ENCODE peak calls at places on chromosomes 7 and 10, in nine cellular contexts. O, Y, V, S, C, X, L, K and U are unnamed samples.

GRCh38 chr7:157609516-157609915 is 272.7 kb downstream of the DNAJB6 start:
- DNase-seq in O (no peak), Y (no peak), V (no peak), S (no peak), C (no peak), X (no peak), L (no peak), K (no peak), U (no peak)

GRCh38 chr7:17205850-17206353 is 92.5 kb upstream of the AHR start:
- DNase-seq in O (no peak), Y (no peak), V (no peak), S (no peak), C (no peak), X (no peak), L (no peak), K (no peak), U (no peak)

GRCh38 chr10:114017266-114017665 is 26.4 kb upstream of the ADRB1 start:
- DNase-seq in O (no peak), Y (no peak), V (no peak), S (no peak), C (no peak), X (no peak), L (no peak), K (no peak), U (no peak)

GRCh38 chr7:6641305-6642035 is 4.4 kb downstream of the ZNF316 start:
- DNase-seq in O (no peak), Y (no peak), V (no peak), S (no peak), C (no peak), X (no peak), L (no peak), K (no peak), U (no peak)

GRCh38 chr7:47763063-47763974 is 181.4 kb upstream of the TNS3 start:
- DNase-seq in O (peak), Y (peak), V (no peak), S (peak), C (no peak), X (peak), L (peak), K (no peak), U (peak)

GRCh38 chr7:47034180-47034579 is 547.7 kb downstream of the TNS3 start:
- DNase-seq in O (peak), Y (no peak), V (no peak), S (no peak), C (no peak), X (no peak), L (no peak), K (no peak), U (peak)

GRCh38 chr7:128409435-128410091 is at the start of gene IMPDH1:
- DNase-seq in O (peak), Y (peak), V (peak), S (peak), C (peak), X (peak), L (peak), K (peak), U (peak)

GRCh38 chr7:101780281-101780680 is 37.1 kb upstream of the CUX1 start:
- DNase-seq in O (no peak), Y (no peak), V (no peak), S (no peak), C (no peak), X (no peak), L (no peak), K (no peak), U (no peak)

GRCh38 chr7:101691822-101692384 is 62.8 kb upstream of the MYL10 start:
- DNase-seq in O (no peak), Y (peak), V (no peak), S (no peak), C (no peak), X (no peak), L (no peak), K (no peak), U (no peak)

GRCh38 chr10:20970044-20970443 is 72.9 kb upstream of the NEBL start:
- DNase-seq in O (peak), Y (no peak), V (no peak), S (peak), C (no peak), X (peak), L (peak), K (no peak), U (no peak)

GRCh38 chr7:5634107-5634950 is 147.1 kb downstream of the RNF216 start:
- DNase-seq in O (peak), Y (peak), V (peak), S (peak), C (no peak), X (peak), L (no peak), K (no peak), U (peak)

GRCh38 chr7:3020416-3020815 is 23.3 kb downstream of the CARD11 start:
- DNase-seq in O (no peak), Y (no peak), V (no peak), S (no peak), C (no peak), X (no peak), L (no peak), K (no peak), U (no peak)

GRCh38 chr10:76329891-76330575 is 898.6 kb downstream of the LRMDA start:
- DNase-seq in O (peak), Y (no peak), V (no peak), S (no peak), C (no peak), X (no peak), L (peak), K (no peak), U (peak)

GRCh38 chr10:103765168-103765567 is 90.2 kb downstream of the SH3PXD2A start:
- DNase-seq in O (peak), Y (no peak), V (no peak), S (peak), C (no peak), X (no peak), L (peak), K (no peak), U (peak)

GRCh38 chr10:46268076-46268881 is 18.5 kb upstream of the ANTXRL start:
- DNase-seq in O (no peak), Y (peak), V (no peak), S (no peak), C (no peak), X (no peak), L (no peak), K (no peak), U (no peak)

GRCh38 chr10:107072786-107073185 is 91.7 kb downstream of the SORCS1 start:
- DNase-seq in O (no peak), Y (no peak), V (no peak), S (no peak), C (no peak), X (no peak), L (no peak), K (no peak), U (no peak)

GRCh38 chr10:4355346-4355745 is 470.7 kb upstream of the AKR1E2 start:
- DNase-seq in O (no peak), Y (no peak), V (no peak), S (no peak), C (no peak), X (no peak), L (peak), K (no peak), U (no peak)

GRCh38 chr10:75910032-75910431 is 478.6 kb downstream of the LRMDA start:
- DNase-seq in O (peak), Y (no peak), V (no peak), S (peak), C (no peak), X (peak), L (peak), K (no peak), U (peak)

GRCh38 chr10:77087406-77087805 is 550.2 kb downstream of the KCNMA1 start:
- DNase-seq in O (peak), Y (no peak), V (no peak), S (peak), C (no peak), X (no peak), L (peak), K (no peak), U (no peak)

GRCh38 chr10:25064401-25064800 is 48.0 kb downstream of the THNSL1 start:
- DNase-seq in O (no peak), Y (no peak), V (no peak), S (no peak), C (no peak), X (no peak), L (no peak), K (no peak), U (no peak)

GRCh38 chr10:29804025-29804852 is 169.5 kb upstream of the SVIL start:
- DNase-seq in O (peak), Y (peak), V (peak), S (peak), C (no peak), X (peak), L (peak), K (no peak), U (peak)

GRCh38 chr10:79381804-79382221 is 34.5 kb downstream of the PPIF start:
- DNase-seq in O (peak), Y (peak), V (peak), S (peak), C (no peak), X (peak), L (no peak), K (no peak), U (peak)

GRCh38 chr10:24269476-24269875 is 60.5 kb downstream of the KIAA1217 start:
- DNase-seq in O (no peak), Y (no peak), V (no peak), S (no peak), C (no peak), X (no peak), L (no peak), K (no peak), U (no peak)

GRCh38 chr10:23514321-23514720 is 75.4 kb downstream of the OTUD1 start:
- DNase-seq in O (no peak), Y (no peak), V (no peak), S (no peak), C (no peak), X (no peak), L (peak), K (no peak), U (peak)

GRCh38 chr7:33109758-33110238 is 594 bp upstream of the RP9 start:
- DNase-seq in O (no peak), Y (no peak), V (no peak), S (peak), C (no peak), X (peak), L (peak), K (no peak), U (peak)

GRCh38 chr7:143205560-143206293 is 16.1 kb upstream of the TAS2R40 start:
- DNase-seq in O (peak), Y (peak), V (peak), S (no peak), C (no peak), X (peak), L (no peak), K (peak), U (no peak)

GRCh38 chr7:105480931-105481330 is 41.1 kb downstream of the PUS7 start:
- DNase-seq in O (peak), Y (no peak), V (no peak), S (no peak), C (no peak), X (no peak), L (no peak), K (no peak), U (peak)

GRCh38 chr10:131250454-131251145 is 60.9 kb downstream of the TCERG1L start:
- DNase-seq in O (no peak), Y (no peak), V (no peak), S (no peak), C (no peak), X (no peak), L (no peak), K (no peak), U (no peak)

GRCh38 chr7:131072505-131073091 is 255.1 kb upstream of the MKLN1 start:
- DNase-seq in O (peak), Y (no peak), V (no peak), S (no peak), C (no peak), X (peak), L (peak), K (no peak), U (no peak)

GRCh38 chr7:131068604-131069021 is 259.1 kb upstream of the MKLN1 start:
- DNase-seq in O (peak), Y (no peak), V (no peak), S (no peak), C (no peak), X (peak), L (peak), K (no peak), U (peak)

GRCh38 chr7:131074585-131074984 is 253.1 kb upstream of the MKLN1 start:
- DNase-seq in O (no peak), Y (no peak), V (no peak), S (no peak), C (no peak), X (no peak), L (no peak), K (no peak), U (no peak)

GRCh38 chr7:131074043-131074442 is 253.6 kb upstream of the MKLN1 start:
- DNase-seq in O (no peak), Y (no peak), V (no peak), S (no peak), C (no peak), X (no peak), L (no peak), K (no peak), U (no peak)

GRCh38 chr7:131071786-131072504 is 255.7 kb upstream of the MKLN1 start:
- DNase-seq in O (peak), Y (peak), V (peak), S (peak), C (no peak), X (peak), L (peak), K (no peak), U (peak)
- TF ChIP-seq CTCF in O (peak), Y (peak), V (no peak), S (peak), C (peak), X (peak), L (peak), K (peak), U (peak)

DNA sequence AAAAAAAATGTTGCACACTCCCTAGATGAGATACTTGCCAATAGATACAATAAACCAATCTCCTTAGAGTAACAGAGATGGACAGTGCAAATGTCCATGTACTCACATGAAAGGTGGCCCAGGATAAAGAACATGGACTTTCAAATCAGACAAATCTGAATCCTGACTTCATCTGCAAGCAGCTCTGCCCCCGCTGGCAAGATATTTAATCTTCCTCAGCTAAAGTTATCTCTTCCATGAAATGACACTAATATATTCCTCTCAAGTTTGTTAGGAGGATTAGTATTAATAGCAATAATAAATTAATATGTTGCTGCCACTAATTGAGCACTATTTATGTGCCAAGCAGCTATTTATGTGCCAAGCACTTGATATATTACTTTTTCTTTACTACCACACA is 148.6 kb upstream of the YAE1 start:
- DNase-seq in O (no peak), Y (no peak), V (no peak), S (no peak), C (no peak), X (no peak), L (no peak), K (no peak), U (no peak)
- TF ChIP-seq CTCF in O (no peak), Y (no peak), V (no peak), S (peak), C (no peak), X (no peak), L (no peak), K (no peak), U (no peak)

GRCh38 chr7:66894463-66895080 is 26.5 kb upstream of the TMEM248 start:
- DNase-seq in O (peak), Y (no peak), V (no peak), S (peak), C (no peak), X (peak), L (peak), K (no peak), U (no peak)
- TF ChIP-seq CTCF in O (no peak), Y (no peak), V (no peak), S (peak), C (peak), X (no peak), L (peak), K (peak), U (no peak)

GRCh38 chr7:15168489-15168888 is 265.9 kb upstream of the DGKB start:
- DNase-seq in O (no peak), Y (no peak), V (no peak), S (no peak), C (no peak), X (no peak), L (no peak), K (no peak), U (peak)
- TF ChIP-seq CTCF in O (no peak), Y (no peak), V (no peak), S (peak), C (peak), X (no peak), L (no peak), K (peak), U (peak)

GRCh38 chr10:121185816-121186215 is 334.7 kb downstream of the WDR11 start:
- DNase-seq in O (no peak), Y (no peak), V (no peak), S (no peak), C (no peak), X (no peak), L (no peak), K (no peak), U (no peak)

GRCh38 chr10:121187375-121187774 is 336.2 kb downstream of the WDR11 start:
- DNase-seq in O (no peak), Y (no peak), V (no peak), S (no peak), C (no peak), X (no peak), L (peak), K (no peak), U (no peak)

GRCh38 chr10:121183241-121183640 is 332.1 kb downstream of the WDR11 start:
- DNase-seq in O (no peak), Y (no peak), V (no peak), S (no peak), C (no peak), X (no peak), L (no peak), K (no peak), U (no peak)

GRCh38 chr10:121189092-121189491 is 337.9 kb downstream of the WDR11 start:
- DNase-seq in O (no peak), Y (no peak), V (no peak), S (no peak), C (no peak), X (no peak), L (no peak), K (no peak), U (no peak)

GRCh38 chr10:121188005-121188404 is 336.8 kb downstream of the WDR11 start:
- DNase-seq in O (no peak), Y (peak), V (no peak), S (no peak), C (no peak), X (peak), L (peak), K (no peak), U (no peak)
- TF ChIP-seq CTCF in O (no peak), Y (no peak), V (no peak), S (no peak), C (no peak), X (no peak), L (peak), K (no peak), U (no peak)

DNA sequence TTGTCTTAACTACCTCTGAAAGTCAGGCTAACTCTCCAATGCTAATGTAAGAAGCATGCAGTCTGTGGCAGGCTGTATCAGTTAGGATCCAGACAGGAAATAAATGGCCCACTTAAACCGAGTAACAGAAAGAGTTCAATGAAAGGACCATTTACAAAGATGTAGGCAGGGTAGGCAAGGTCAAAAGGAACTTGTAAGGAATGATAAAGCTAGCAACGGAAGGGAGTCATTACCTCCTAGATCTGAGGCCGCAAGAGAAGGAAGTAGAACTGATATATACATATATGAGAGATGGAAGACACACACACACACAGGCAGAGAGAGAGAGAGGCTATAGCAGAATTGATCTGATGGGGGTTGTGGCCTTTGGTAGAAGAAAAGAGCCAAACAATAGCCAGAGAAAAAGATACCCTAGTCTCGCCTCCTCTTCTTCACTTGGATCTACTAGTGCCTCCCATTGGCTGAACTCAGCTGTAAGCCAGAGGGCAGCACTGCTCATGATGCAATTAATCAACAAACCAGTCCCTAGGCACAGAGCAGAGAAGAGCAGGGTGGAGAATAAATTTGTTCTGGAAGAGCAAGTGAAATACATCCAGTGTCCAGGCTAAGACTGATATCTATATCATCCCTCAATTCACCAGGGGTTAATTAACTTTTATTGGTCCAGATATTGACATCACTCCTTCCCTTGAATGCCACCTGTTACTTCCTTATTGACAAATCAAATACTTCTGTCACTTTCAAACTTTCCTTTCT is 91.2 kb downstream of the LSMEM1 start:
- DNase-seq in O (no peak), Y (peak), V (no peak), S (no peak), C (no peak), X (no peak), L (peak), K (no peak), U (no peak)
- TF ChIP-seq CTCF in O (no peak), Y (no peak), V (no peak), S (peak), C (peak), X (no peak), L (peak), K (peak), U (no peak)

GRCh38 chr10:35594115-35594849 is 10.9 kb upstream of the GJD4 start:
- DNase-seq in O (no peak), Y (no peak), V (no peak), S (no peak), C (no peak), X (no peak), L (no peak), K (no peak), U (no peak)

GRCh38 chr10:35595106-35595505 is 10.0 kb upstream of the GJD4 start:
- DNase-seq in O (no peak), Y (no peak), V (no peak), S (no peak), C (no peak), X (no peak), L (no peak), K (no peak), U (no peak)

GRCh38 chr10:35605191-35605590 is at the start of gene GJD4:
- DNase-seq in O (no peak), Y (no peak), V (no peak), S (no peak), C (no peak), X (no peak), L (no peak), K (no peak), U (no peak)

GRCh38 chr10:35598379-35598778 is 6.8 kb upstream of the GJD4 start:
- DNase-seq in O (no peak), Y (no peak), V (no peak), S (no peak), C (no peak), X (peak), L (no peak), K (no peak), U (no peak)

DNA sequence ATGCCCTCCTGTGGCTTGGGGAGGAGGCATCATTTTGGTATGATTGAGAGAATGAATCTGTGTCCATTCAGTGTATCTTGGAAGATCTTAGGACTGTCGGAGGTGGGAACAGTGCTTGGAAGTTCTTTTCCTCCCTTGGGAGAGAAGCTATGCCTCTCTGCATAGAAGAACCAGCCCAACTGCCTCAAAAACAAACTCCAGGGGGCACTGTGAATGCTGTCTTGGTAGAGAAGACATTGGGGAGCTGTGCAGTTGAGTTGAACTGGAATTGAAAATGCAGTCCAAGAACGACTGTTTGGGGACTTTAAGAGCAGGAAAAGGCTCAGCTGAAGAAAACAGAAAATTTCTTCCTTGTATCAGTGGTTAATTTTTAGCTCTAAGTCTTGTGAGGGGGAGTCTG is 4.9 kb upstream of the GJD4 start:
- DNase-seq in O (no peak), Y (no peak), V (no peak), S (no peak), C (no peak), X (peak), L (no peak), K (no peak), U (no peak)
- TF ChIP-seq CTCF in O (peak), Y (no peak), V (no peak), S (peak), C (peak), X (peak), L (peak), K (no peak), U (peak)

GRCh38 chr7:7969306-7970112 is 913 bp downstream of the GLCCI1 start:
- DNase-seq in O (peak), Y (peak), V (peak), S (peak), C (peak), X (peak), L (peak), K (peak), U (peak)
- TF ChIP-seq CTCF in O (peak), Y (no peak), V (no peak), S (peak), C (no peak), X (no peak), L (peak), K (no peak), U (no peak)